ENCODE peak calls at places on chromosomes 4 and X, in nine cellular contexts. R is epithelial cell of esophagus; V is DMS79 treated with DMSO at 0.1 percent for 48 hours; T is CD8-positive, alpha-beta memory T cell; X is NCI-H510A; H is progenitor cell of endocrine pancreas; F is NB4; J is NCI-H1105 treated with DMSO at 0.1 percent for 48 hours; P is SIG-M5. G is an unnamed sample.

GRCh38 chr4:15963568-15963967 is 593 bp upstream of the FGFBP2 start:
- DNase-seq in V (no peak), T (peak), R (no peak), H (no peak), J (no peak), X (no peak), F (peak), P (no peak), G (no peak)

GRCh38 chr4:61431131-61431530 is 231.0 kb downstream of the ADGRL3 start:
- DNase-seq in H (no peak), V (no peak), X (no peak), P (no peak), F (no peak), T (no peak), R (no peak), J (no peak), G (no peak)

GRCh38 chrX:101958139-101958538 is 26.3 kb upstream of the ZMAT1 start:
- DNase-seq in H (no peak), X (peak), P (no peak), F (no peak), V (no peak), T (no peak), R (peak), J (no peak), G (peak)

GRCh38 chr4:3657917-3658913 is 108.0 kb upstream of the ADRA2C start:
- DNase-seq in X (no peak), F (no peak), J (peak), H (no peak), T (no peak), P (no peak), R (no peak), V (peak), G (peak)

GRCh38 chr4:110878992-110879391 is 256.1 kb upstream of the PITX2 start:
- DNase-seq in X (no peak), R (peak), F (no peak), J (no peak), H (no peak), T (no peak), P (no peak), V (no peak), G (no peak)

GRCh38 chr4:2939383-2940243 is 23.6 kb downstream of the NOP14 start:
- DNase-seq in R (no peak), V (no peak), P (no peak), F (peak), X (no peak), T (no peak), H (no peak), J (no peak), G (no peak)

GRCh38 chr4:7323461-7323871 is 111.3 kb downstream of the PSAPL1 start:
- DNase-seq in R (no peak), F (no peak), J (no peak), P (no peak), T (no peak), V (no peak), X (no peak), H (no peak), G (no peak)

GRCh38 chr4:165204462-165204830 is 2.9 kb upstream of the KLHL2 start:
- DNase-seq in P (no peak), X (no peak), J (no peak), T (no peak), R (peak), V (no peak), H (no peak), F (peak), G (peak)

GRCh38 chr4:158850800-158851644 is 82.2 kb downstream of the FNIP2 start:
- DNase-seq in X (no peak), T (peak), H (no peak), R (peak), P (no peak), F (peak), J (peak), V (no peak), G (peak)

GRCh38 chr4:78864405-78865024 is 74.7 kb downstream of the PAQR3 start:
- DNase-seq in H (no peak), X (peak), P (peak), V (peak), J (peak), F (peak), R (peak), T (peak), G (peak)

GRCh38 chr4:133588306-133588705 is 439.2 kb downstream of the PCDH10 start:
- DNase-seq in H (no peak), F (no peak), J (no peak), X (no peak), V (no peak), T (no peak), P (no peak), R (peak), G (no peak)

GRCh38 chrX:148517191-148517590 is 16.8 kb downstream of the AFF2 start:
- DNase-seq in P (no peak), V (no peak), X (no peak), H (no peak), T (no peak), R (no peak), J (no peak), F (peak), G (peak)

GRCh38 chrX:109384569-109385174 is 97.2 kb downstream of the GUCY2F start:
- DNase-seq in F (peak), P (no peak), R (peak), J (peak), H (no peak), X (no peak), V (no peak), T (no peak), G (peak)

GRCh38 chrX:46913710-46914109 is 1.5 kb downstream of the JADE3 start:
- DNase-seq in F (peak), X (no peak), P (no peak), R (peak), V (no peak), T (no peak), J (no peak), H (peak), G (peak)

G was measured in MCF 10A.